ENCODE peak calls at places on chromosome 22, in seven cellular contexts. U, A, D, F, L, Z and G are unnamed samples.

GRCh38 chr22:20305894-20306645 is 13.8 kb downstream of the DGCR6L start:
- DNase-seq in U (no peak), A (no peak), D (no peak), F (no peak), L (no peak), Z (no peak), G (no peak)

GRCh38 chr22:27032121-27032761 is 374.9 kb downstream of the MIAT start:
- DNase-seq in U (no peak), A (no peak), D (no peak), F (no peak), L (no peak), Z (peak; percentile 13), G (no peak)

GRCh38 chr22:24435861-24436351 is 8.5 kb downstream of the ADORA2A start:
- DNase-seq in U (no peak), A (no peak), D (no peak), F (no peak), L (no peak), Z (no peak), G (no peak)

GRCh38 chr22:33544707-33545106 is 375.6 kb downstream of the LARGE1 start:
- DNase-seq in U (no peak), A (no peak), D (no peak), F (no peak), L (no peak), Z (no peak), G (no peak)

GRCh38 chr22:26548984-26549383 is 36.7 kb upstream of the TFIP11 start:
- DNase-seq in U (no peak), A (no peak), D (no peak), F (no peak), L (no peak), Z (no peak), G (no peak)

GRCh38 chr22:22109693-22110466 is 127.3 kb upstream of the TOP3B start:
- DNase-seq in U (no peak), A (no peak), D (no peak), F (no peak), L (no peak), Z (no peak), G (no peak)

GRCh38 chr22:27978317-27978716 is 59.3 kb upstream of the PITPNB start:
- DNase-seq in U (no peak), A (no peak), D (no peak), F (no peak), L (no peak), Z (no peak), G (no peak)

GRCh38 chr22:33919591-33920501 is at the start of gene LARGE1:
- DNase-seq in U (no peak), A (peak; percentile 60), D (no peak), F (peak; percentile 38), L (peak; percentile 67), Z (peak; percentile 57), G (peak; percentile 73)

GRCh38 chr22:41949297-41949965 is 2.5 kb upstream of the CENPM start:
- DNase-seq in U (no peak), A (no peak), D (no peak), F (no peak), L (no peak), Z (no peak), G (no peak)
- TF ChIP-seq CTCF in U (no peak), A (no peak), D (no peak), F (no peak), L (no peak), Z (no peak), G (no peak)

DNA sequence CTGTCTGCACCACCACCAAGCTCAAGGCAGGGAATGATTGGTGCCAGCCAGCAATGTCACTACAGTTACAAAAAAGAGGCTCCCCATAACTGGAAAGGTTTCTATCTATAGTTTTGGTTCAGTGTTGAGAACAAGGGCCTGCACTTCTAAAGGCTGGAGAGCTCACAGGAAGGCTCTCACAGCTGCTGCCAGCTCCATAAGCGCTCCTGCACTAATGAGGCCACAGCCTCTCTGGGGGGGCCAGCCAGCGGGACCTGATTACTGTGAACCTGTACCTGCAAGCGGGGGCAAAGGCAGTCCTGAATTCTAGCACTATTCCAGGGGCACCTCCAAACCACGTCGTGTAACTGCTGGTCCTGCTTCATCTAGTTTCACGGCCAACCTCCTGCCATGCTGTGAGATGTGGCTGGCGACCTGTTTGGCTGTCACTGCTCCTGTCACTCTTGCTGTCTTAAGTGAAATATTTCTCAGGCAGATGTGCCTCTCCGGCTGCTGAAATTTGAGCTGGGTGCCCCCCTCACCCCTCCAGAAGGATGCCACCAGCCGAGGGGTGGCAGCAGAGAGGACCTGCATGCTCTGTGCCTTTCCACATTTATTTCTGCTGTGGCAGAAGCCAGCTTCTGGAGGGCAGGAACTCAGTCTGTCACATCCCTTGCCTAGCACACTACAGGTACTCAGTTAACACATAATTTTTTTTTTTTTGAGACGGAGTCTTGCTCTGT is 53.3 kb upstream of the ARFGAP3 start:
- DNase-seq in U (no peak), A (no peak), D (no peak), F (no peak), L (no peak), Z (no peak), G (no peak)
- TF ChIP-seq CTCF in U (no peak), A (no peak), D (no peak), F (no peak), L (no peak), Z (no peak), G (no peak)

DNA sequence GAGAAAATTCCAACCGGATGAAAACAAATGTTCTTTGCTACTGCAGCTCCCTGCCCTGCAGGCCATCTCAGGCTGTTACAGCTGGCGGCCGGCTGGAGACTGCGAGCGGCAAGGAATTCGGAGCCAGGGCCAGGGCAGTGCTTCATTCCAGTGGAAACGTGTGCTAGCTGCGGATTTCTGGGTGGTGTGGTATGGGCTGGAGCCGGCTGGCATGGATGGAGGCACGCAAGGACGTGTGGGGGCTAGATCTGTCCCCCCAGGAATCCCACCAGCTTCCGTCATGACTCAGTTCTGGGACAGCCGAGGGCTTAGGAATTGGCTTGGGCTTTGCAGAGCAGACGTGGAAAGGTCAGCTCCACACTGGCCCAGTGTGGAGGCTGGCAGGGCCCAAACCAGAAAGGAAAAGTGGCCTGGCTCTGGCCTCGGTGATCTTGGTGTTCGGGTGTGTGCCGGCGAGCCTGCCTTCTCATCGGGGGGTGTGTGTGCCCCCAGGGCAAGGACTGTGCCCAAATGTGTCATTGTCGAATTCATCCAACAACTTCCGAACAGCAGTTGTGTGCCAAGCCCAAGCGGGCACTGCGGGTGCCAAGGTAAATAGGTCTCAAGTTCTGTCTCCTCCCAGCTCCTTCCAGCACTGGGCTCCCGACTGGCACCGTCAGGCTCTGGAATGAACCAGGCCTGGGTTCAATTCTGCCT is 48.1 kb upstream of the SHISAL1 start:
- DNase-seq in U (no peak), A (peak; percentile 73), D (no peak), F (no peak), L (peak; percentile 17), Z (no peak), G (no peak)
- TF ChIP-seq CTCF in U (no peak), A (no peak), D (no peak), F (peak; percentile 13), L (peak; percentile 30), Z (no peak), G (peak; percentile 45)

DNA sequence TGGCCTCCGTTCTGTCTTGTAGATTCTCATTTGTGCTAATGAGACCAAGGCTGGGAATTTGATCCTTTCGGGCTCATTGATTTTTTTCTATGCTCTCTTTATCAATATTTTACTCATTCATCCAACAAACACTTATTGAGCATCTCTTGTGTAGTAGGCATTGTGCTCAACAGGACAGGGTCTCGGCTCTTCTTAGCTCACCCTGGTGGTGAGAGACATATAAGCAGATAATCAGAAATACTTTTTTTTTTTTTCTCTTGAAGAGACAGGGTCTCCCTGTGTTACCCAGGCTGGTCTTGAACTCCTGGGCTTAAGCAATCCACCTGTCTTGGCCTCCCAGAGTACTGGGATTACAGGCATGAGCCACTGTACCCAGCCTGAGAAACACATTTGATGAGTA is 48.0 kb upstream of the SLC5A1 start:
- DNase-seq in U (no peak), A (no peak), D (no peak), F (no peak), L (no peak), Z (no peak), G (no peak)
- TF ChIP-seq CTCF in U (no peak), A (no peak), D (peak; percentile 30), F (peak; percentile 33), L (no peak), Z (no peak), G (peak; percentile 63)

GRCh38 chr22:35257002-35257320 is 332 bp upstream of the HMGXB4 start:
- DNase-seq in U (no peak), A (no peak), D (no peak), F (no peak), L (no peak), Z (no peak), G (no peak)

GRCh38 chr22:35253946-35254345 is 3.3 kb upstream of the HMGXB4 start:
- DNase-seq in U (no peak), A (no peak), D (no peak), F (no peak), L (no peak), Z (no peak), G (no peak)

GRCh38 chr22:35258144-35258988 is 1.1 kb downstream of the HMGXB4 start:
- DNase-seq in U (no peak), A (no peak), D (peak; percentile 9), F (no peak), L (peak; percentile 17), Z (no peak), G (no peak)

DNA sequence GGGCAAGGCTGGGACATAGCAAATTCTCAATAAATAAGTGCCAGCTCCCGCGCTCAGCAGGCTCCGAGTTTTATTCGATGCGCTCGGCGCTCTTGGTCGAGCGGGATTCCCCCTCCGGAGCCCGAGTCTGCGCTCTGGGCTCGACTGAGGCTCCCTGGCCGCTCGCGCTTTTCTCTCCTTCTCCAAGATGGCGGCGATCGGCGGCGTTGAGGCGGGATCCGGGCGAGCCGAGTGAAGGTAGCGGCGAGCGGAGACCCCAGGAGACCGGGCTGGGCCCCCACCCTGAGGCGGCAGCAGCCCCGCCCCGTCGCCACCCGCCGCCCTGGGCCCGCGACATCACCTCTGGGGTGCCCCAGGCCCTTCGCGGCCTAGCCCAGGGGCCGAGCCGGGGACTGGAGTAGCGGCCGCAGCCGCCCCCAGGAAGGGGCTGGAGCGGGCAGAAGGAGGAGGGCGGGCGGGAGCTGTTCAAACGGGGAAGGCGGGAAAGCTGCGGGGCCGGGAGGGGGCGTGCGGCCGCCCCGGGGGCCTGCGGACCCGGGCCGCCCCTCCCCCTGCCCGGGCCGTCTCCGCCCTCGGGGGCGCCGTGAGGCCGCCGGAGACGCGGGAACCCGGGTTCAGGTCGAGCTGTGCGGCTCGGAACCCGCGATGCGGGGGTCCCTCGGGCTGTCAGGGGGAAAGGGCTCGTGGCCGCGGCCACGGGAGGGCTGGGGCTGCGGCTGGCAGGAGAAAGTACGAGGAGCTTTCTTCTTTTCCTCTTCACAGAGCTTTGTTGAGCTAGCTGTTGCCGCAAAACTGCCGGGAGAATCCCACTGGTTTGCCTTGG is at the start of gene HMGXB4:
- DNase-seq in U (peak; percentile 81), A (peak; percentile 87), D (peak; percentile 71), F (peak; percentile 76), L (peak; percentile 88), Z (peak; percentile 84), G (peak; percentile 87)
- TF ChIP-seq CTCF in U (peak; percentile 15), A (no peak), D (no peak), F (peak; percentile 38), L (no peak), Z (peak; percentile 5), G (peak; percentile 44)